ENCODE peak calls at places on chromosomes 7 and 10, in six cellular contexts. H is Panc1; B is pancreas; V is choroid plexus epithelial cell; M is stimulated activated CD4-positive, alpha-beta T cell treated with anti-CD3 and anti-CD28 coated beads, Interleukin-2, amount 100 ng/mL, for 48 hours; G is stomach. Y is an unnamed sample.

GRCh38 chr10:125064681-125065492 is 95.5 kb downstream of the CTBP2 start:
- DNase-seq in H (no peak), B (peak), V (peak), M (peak), G (no peak), Y (peak)

GRCh38 chr10:61629594-61629993 is 33.1 kb upstream of the CABCOCO1 start:
- DNase-seq in H (no peak), B (no peak), V (no peak), M (no peak), G (no peak), Y (no peak)

GRCh38 chr10:100780324-100780723 is 34.9 kb downstream of the PAX2 start:
- DNase-seq in H (no peak), B (peak), V (no peak), M (no peak), G (no peak), Y (no peak)

GRCh38 chr7:101302641-101303101 is 18.9 kb downstream of the IFT22 start:
- DNase-seq in H (no peak), B (no peak), V (no peak), M (no peak), G (no peak), Y (no peak)

GRCh38 chr7:154862153-154862791 is 140.7 kb downstream of the PAXIP1 start:
- DNase-seq in H (no peak), B (no peak), V (no peak), M (no peak), G (no peak), Y (no peak)

GRCh38 chr7:17392846-17393245 is 94.4 kb downstream of the AHR start:
- DNase-seq in H (no peak), B (no peak), V (peak), M (no peak), G (no peak), Y (no peak)

GRCh38 chr10:122852261-122852660 is 6.6 kb upstream of the CUZD1 start:
- DNase-seq in H (no peak), B (no peak), V (peak), M (no peak), G (no peak), Y (no peak)

GRCh38 chr7:1169409-1170368 is 9.7 kb upstream of the ZFAND2A start:
- DNase-seq in H (no peak), B (peak), V (peak), M (peak), G (peak), Y (peak)

GRCh38 chr10:114479307-114479706 is 75.0 kb upstream of the AFAP1L2 start:
- DNase-seq in H (no peak), B (no peak), V (no peak), M (no peak), G (no peak), Y (no peak)

GRCh38 chr7:114783413-114783812 is 138.5 kb upstream of the MDFIC start:
- DNase-seq in H (no peak), B (no peak), V (no peak), M (no peak), G (no peak), Y (no peak)

GRCh38 chr10:92757066-92757716 is 67.4 kb downstream of the HHEX start:
- DNase-seq in H (no peak), B (no peak), V (peak), M (no peak), G (peak), Y (peak)

GRCh38 chr7:116164552-116164951 is 45.8 kb upstream of the TES start:
- DNase-seq in H (no peak), B (no peak), V (peak), M (no peak), G (no peak), Y (no peak)

GRCh38 chr7:99194301-99194700 is 13.6 kb downstream of the KPNA7 start:
- DNase-seq in H (no peak), B (no peak), V (no peak), M (no peak), G (no peak), Y (no peak)

GRCh38 chr7:141220263-141220662 is 146.4 kb downstream of the TMEM178B start:
- DNase-seq in H (no peak), B (no peak), V (peak), M (no peak), G (no peak), Y (no peak)

GRCh38 chr10:101567165-101568006 is 20.7 kb downstream of the POLL start:
- DNase-seq in H (no peak), B (no peak), V (no peak), M (no peak), G (no peak), Y (no peak)

GRCh38 chr10:76209135-76209534 is 777.7 kb downstream of the LRMDA start:
- DNase-seq in H (no peak), B (no peak), V (peak), M (no peak), G (no peak), Y (no peak)

GRCh38 chr7:136523581-136523980 is 344.9 kb upstream of the CHRM2 start:
- DNase-seq in H (no peak), B (no peak), V (peak), M (no peak), G (no peak), Y (no peak)

GRCh38 chr7:43721193-43721806 is 8.0 kb downstream of the COA1 start:
- DNase-seq in H (no peak), B (no peak), V (peak), M (no peak), G (no peak), Y (no peak)

GRCh38 chr10:117373848-117374505 is 1.3 kb downstream of the PDZD8 start:
- DNase-seq in H (no peak), B (peak), V (peak), M (peak), G (peak), Y (peak)

GRCh38 chr10:44180321-44181154 is 204.4 kb downstream of the CXCL12 start:
- DNase-seq in H (no peak), B (no peak), V (peak), M (no peak), G (no peak), Y (no peak)

GRCh38 chr10:79229081-79229541 is 118.2 kb upstream of the PPIF start:
- DNase-seq in H (no peak), B (no peak), V (no peak), M (no peak), G (no peak), Y (no peak)

GRCh38 chr10:89513206-89513605 is 22.2 kb downstream of the SLC16A12 start:
- DNase-seq in H (no peak), B (no peak), V (peak), M (no peak), G (no peak), Y (no peak)

GRCh38 chr7:135317676-135318326 is 84.2 kb downstream of the STRA8 start:
- DNase-seq in H (no peak), B (no peak), V (peak), M (no peak), G (no peak), Y (no peak)

GRCh38 chr10:114308470-114309110 is 69.5 kb downstream of the VWA2 start:
- DNase-seq in H (no peak), B (no peak), V (no peak), M (no peak), G (no peak), Y (no peak)

GRCh38 chr7:29865526-29865925 is 59.2 kb downstream of the WIPF3 start:
- DNase-seq in H (no peak), B (no peak), V (peak), M (no peak), G (peak), Y (no peak)

GRCh38 chr10:73601486-73601921 is 10.4 kb upstream of the USP54 start:
- DNase-seq in H (no peak), B (peak), V (peak), M (no peak), G (peak), Y (no peak)

GRCh38 chr7:2353650-2354172 is 916 bp upstream of the EIF3B start:
- DNase-seq in H (peak), B (peak), V (peak), M (peak), G (peak), Y (peak)

GRCh38 chr7:32023353-32023752 is 46.9 kb downstream of the PDE1C start:
- DNase-seq in H (no peak), B (no peak), V (no peak), M (no peak), G (no peak), Y (no peak)

GRCh38 chr10:69961864-69962745 is 90.5 kb upstream of the MACROH2A2 start:
- DNase-seq in H (no peak), B (no peak), V (no peak), M (no peak), G (no peak), Y (no peak)

GRCh38 chr10:35308809-35309208 is 27.5 kb upstream of the CCNY start:
- DNase-seq in H (no peak), B (no peak), V (no peak), M (no peak), G (no peak), Y (no peak)

GRCh38 chr7:54559401-54559800 is 17.2 kb downstream of the VSTM2A start:
- DNase-seq in H (no peak), B (no peak), V (no peak), M (no peak), G (no peak), Y (no peak)

GRCh38 chr10:103765981-103766380 is 89.4 kb downstream of the SH3PXD2A start:
- DNase-seq in H (no peak), B (peak), V (no peak), M (peak), G (peak), Y (no peak)

GRCh38 chr7:1354661-1355567 is 104.4 kb downstream of the MICALL2 start:
- DNase-seq in H (no peak), B (peak), V (no peak), M (no peak), G (no peak), Y (no peak)

GRCh38 chr7:116185956-116186355 is 24.4 kb upstream of the TES start:
- DNase-seq in H (no peak), B (no peak), V (no peak), M (no peak), G (no peak), Y (no peak)

GRCh38 chr10:123021517-123021916 is 12.7 kb downstream of the ACADSB start:
- DNase-seq in H (no peak), B (no peak), V (peak), M (no peak), G (no peak), Y (no peak)

Y was measured in GM12891.